ENCODE peak calls at places on chromosomes 11 and 22, in ten cellular contexts. G, N, O, Z, H, C, L, T, B and P are unnamed samples.

GRCh38 chr11:27158763-27159679 is 118.4 kb downstream of the BBOX1 start:
- DNase-seq in G (no peak), C (peak; percentile 73), H (no peak), O (peak; percentile 25), N (peak; percentile 66), T (no peak), L (peak; percentile 23), B (no peak), Z (peak; percentile 44), P (no peak)

GRCh38 chr11:35099278-35100018 is 39.5 kb upstream of the CD44 start:
- DNase-seq in H (no peak), O (no peak), G (no peak), Z (no peak), N (no peak), B (no peak), L (no peak), T (no peak), C (no peak), P (no peak)

GRCh38 chr11:10441652-10442503 is 13.2 kb upstream of the AMPD3 start:
- DNase-seq in N (no peak), C (no peak), L (no peak), T (no peak), B (no peak), G (no peak), O (no peak), Z (peak; percentile 66), H (no peak), P (no peak)

GRCh38 chr22:48919187-48919590 is 908.5 kb downstream of the BRD1 start:
- DNase-seq in H (peak; percentile 59), T (no peak), B (no peak), G (no peak), N (peak; percentile 59), Z (no peak), L (no peak), C (no peak), O (peak; percentile 3), P (no peak)

GRCh38 chr11:120236169-120237107 is 3.5 kb upstream of the POU2F3 start:
- DNase-seq in Z (no peak), O (no peak), T (no peak), L (no peak), N (no peak), H (no peak), G (no peak), B (no peak), C (peak; percentile 32), P (no peak)

GRCh38 chr22:43182726-43183125 is 4.2 kb downstream of the TTLL12 start:
- DNase-seq in H (peak; percentile 63), N (no peak), T (no peak), G (no peak), Z (no peak), B (no peak), O (no peak), C (no peak), L (no peak), P (no peak)

GRCh38 chr11:88042238-88043032 is 132.8 kb downstream of the RAB38 start:
- DNase-seq in H (no peak), C (no peak), G (no peak), Z (no peak), T (no peak), B (no peak), L (no peak), O (no peak), N (no peak), P (no peak)

GRCh38 chr11:112903310-112903709 is 57.9 kb upstream of the NCAM1 start:
- DNase-seq in N (no peak), G (no peak), Z (no peak), H (no peak), L (no peak), T (no peak), B (no peak), O (no peak), C (no peak), P (no peak)

GRCh38 chr11:123543796-123544195 is 110.6 kb downstream of the SCN3B start:
- DNase-seq in Z (no peak), O (no peak), L (no peak), G (no peak), H (no peak), C (no peak), T (no peak), B (no peak), N (no peak), P (no peak)

GRCh38 chr11:92528051-92528450 is 303.4 kb downstream of the FAT3 start:
- DNase-seq in T (no peak), G (no peak), Z (no peak), L (no peak), B (no peak), H (no peak), C (no peak), O (no peak), N (peak; percentile 24), P (no peak)

GRCh38 chr22:20582520-20583361 is 75.3 kb downstream of the MED15 start:
- DNase-seq in B (peak; percentile 31), Z (no peak), C (no peak), H (no peak), T (no peak), G (no peak), O (no peak), L (no peak), N (no peak), P (no peak)

GRCh38 chr11:128375941-128376340 is 211.4 kb downstream of the ETS1 start:
- DNase-seq in G (no peak), Z (no peak), O (no peak), H (no peak), L (no peak), T (no peak), B (no peak), C (no peak), N (no peak), P (no peak)

GRCh38 chr11:66701432-66702240 is 23.9 kb upstream of the RBM4B start:
- DNase-seq in B (no peak), N (no peak), H (no peak), O (no peak), T (no peak), Z (peak; percentile 56), L (no peak), C (no peak), G (no peak), P (no peak)

GRCh38 chr11:70315726-70316125 is 45.2 kb downstream of the PPFIA1 start:
- DNase-seq in Z (no peak), L (no peak), O (no peak), H (no peak), T (no peak), C (no peak), G (no peak), N (no peak), B (no peak), P (no peak)

GRCh38 chr22:39024923-39025322 is 4.0 kb downstream of the APOBEC3D start:
- DNase-seq in L (no peak), N (no peak), T (no peak), O (no peak), Z (peak; percentile 28), G (no peak), B (no peak), H (no peak), C (no peak), P (no peak)

GRCh38 chr22:50545522-50546325 is at the start of gene KLHDC7B:
- DNase-seq in L (no peak), N (peak; percentile 31), H (no peak), O (peak; percentile 71), G (no peak), C (no peak), T (no peak), Z (peak; percentile 64), B (no peak), P (no peak)

GRCh38 chr11:80455818-80456217 is 1015.0 kb upstream of the TENM4 start:
- DNase-seq in O (no peak), T (no peak), B (no peak), H (no peak), L (no peak), Z (no peak), C (no peak), G (no peak), N (no peak), P (no peak)

GRCh38 chr22:44574581-44575343 is 76.7 kb upstream of the RTL6 start:
- DNase-seq in G (no peak), T (no peak), L (no peak), O (no peak), B (no peak), C (no peak), N (no peak), Z (no peak), H (peak; percentile 41), P (peak; percentile 20)

GRCh38 chr22:46336119-46337078 is 885 bp downstream of the TRMU start:
- DNase-seq in G (no peak), T (no peak), B (no peak), C (no peak), Z (peak; percentile 37), O (peak; percentile 38), N (peak; percentile 29), H (no peak), L (no peak), P (no peak)

GRCh38 chr11:114172871-114173444 is 113.4 kb downstream of the ZBTB16 start:
- DNase-seq in T (peak; percentile 47), B (peak; percentile 66), N (no peak), O (no peak), G (no peak), H (no peak), C (no peak), Z (peak; percentile 25), L (no peak), P (no peak)

GRCh38 chr11:131206671-131207070 is 163.7 kb upstream of the NTM start:
- DNase-seq in G (no peak), C (no peak), L (no peak), N (no peak), H (no peak), Z (no peak), B (no peak), T (no peak), O (no peak), P (no peak)

GRCh38 chr22:37896181-37896592 is 9.9 kb upstream of the MICALL1 start:
- DNase-seq in N (no peak), O (peak; percentile 51), C (no peak), T (peak; percentile 31), H (no peak), L (no peak), B (no peak), Z (peak; percentile 70), G (no peak), P (no peak)

GRCh38 chr11:45285931-45286632 is at the start of gene SYT13:
- DNase-seq in L (no peak), G (no peak), Z (no peak), H (no peak), O (no peak), B (no peak), T (no peak), C (no peak), N (peak; percentile 42), P (no peak)

GRCh38 chr22:24975813-24976341 is 23.4 kb downstream of the KIAA1671 start:
- DNase-seq in O (no peak), C (no peak), G (no peak), L (no peak), N (no peak), B (peak; percentile 90), Z (no peak), H (no peak), T (no peak), P (no peak)

GRCh38 chr11:60762851-60763691 is 6.4 kb downstream of the MS4A15 start:
- DNase-seq in L (no peak), Z (no peak), N (peak; percentile 41), O (no peak), B (no peak), C (no peak), T (no peak), H (peak; percentile 59), G (no peak), P (no peak)

GRCh38 chr11:28490763-28491382 is 382.7 kb downstream of the METTL15 start:
- DNase-seq in N (no peak), C (no peak), B (no peak), H (no peak), O (no peak), G (no peak), Z (no peak), L (no peak), T (no peak), P (no peak)

GRCh38 chr11:12045914-12046635 is 37.6 kb upstream of the DKK3 start:
- DNase-seq in O (no peak), Z (no peak), G (no peak), C (no peak), N (no peak), B (no peak), H (no peak), T (no peak), L (no peak), P (no peak)

GRCh38 chr11:9797300-9797699 is 133.4 kb downstream of the SWAP70 start:
- DNase-seq in T (no peak), Z (no peak), G (no peak), B (no peak), L (no peak), O (no peak), N (no peak), H (no peak), C (no peak), P (no peak)